ENCODE peak calls at places on chromosomes 11 and 22, in four cellular contexts. L is upper lobe of right lung, J is Panc1, B is retinal pigment epithelial cell. C is an unnamed sample.
A peak's percentile ranks its signal among the peaks of the same experiment; 100 is the strongest.

GRCh38 chr11:66720223-66720898 is 8.7 kb downstream of the SPTBN2 start:
- DNase-seq in B (peak; percentile 86), L (peak; percentile 80), J (no peak), C (no peak)

GRCh38 chr11:115083129-115083823 is 404.9 kb downstream of the NXPE2 start:
- DNase-seq in L (no peak), J (no peak), B (no peak), C (no peak)

GRCh38 chr11:73191151-73191550 is 26.9 kb upstream of the P2RY2 start:
- DNase-seq in B (no peak), J (no peak), L (no peak), C (no peak)

GRCh38 chr11:122618927-122619326 is 36.6 kb upstream of the UBASH3B start:
- DNase-seq in B (no peak), J (no peak), L (no peak), C (no peak)

GRCh38 chr11:69486056-69486772 is 4.8 kb downstream of the LINC01488 start:
- DNase-seq in B (no peak), L (peak; percentile 48), J (no peak), C (no peak)

GRCh38 chr11:65854161-65854592 is 3.8 kb downstream of the CFL1 start:
- DNase-seq in B (no peak), L (peak; percentile 29), J (no peak), C (no peak)

GRCh38 chr11:71176812-71177211 is 75.6 kb downstream of the SHANK2 start:
- DNase-seq in B (no peak), J (no peak), L (no peak), C (no peak)

GRCh38 chr11:109804911-109805310 is 288.3 kb upstream of the ZC3H12C start:
- DNase-seq in J (no peak), L (no peak), B (no peak), C (no peak)

GRCh38 chr22:20624161-20624616 is 116.8 kb downstream of the MED15 start:
- DNase-seq in J (no peak), L (no peak), B (no peak), C (no peak)

GRCh38 chr22:35452351-35452781 is 52.4 kb downstream of the MCM5 start:
- DNase-seq in J (no peak), B (no peak), L (peak; percentile 85), C (no peak)

GRCh38 chr22:44526431-44527115 is 28.5 kb upstream of the RTL6 start:
- DNase-seq in J (no peak), B (no peak), L (peak; percentile 39), C (no peak)

GRCh38 chr11:130003717-130004001 is 1.0 kb upstream of the PRDM10 start:
- DNase-seq in J (no peak), B (no peak), L (no peak), C (no peak)

GRCh38 chr11:64343740-64344133 is 3.7 kb downstream of the CCDC88B start:
- DNase-seq in L (no peak), J (no peak), B (no peak), C (no peak)

GRCh38 chr11:9001736-9002135 is 2.1 kb downstream of the NRIP3 start:
- DNase-seq in J (peak; percentile 92), L (no peak), B (peak; percentile 25), C (peak; percentile 67)

GRCh38 chr11:9005087-9005486 is 1.3 kb upstream of the NRIP3 start:
- DNase-seq in B (no peak), J (no peak), L (no peak), C (no peak)

GRCh38 chr11:9003573-9004309 is at the start of gene NRIP3:
- DNase-seq in L (peak; percentile 84), B (no peak), J (no peak), C (no peak)

GRCh38 chr11:9004310-9004945 is 627 bp upstream of the NRIP3 start:
- DNase-seq in L (peak; percentile 68), J (no peak), B (no peak), C (no peak)

DNA sequence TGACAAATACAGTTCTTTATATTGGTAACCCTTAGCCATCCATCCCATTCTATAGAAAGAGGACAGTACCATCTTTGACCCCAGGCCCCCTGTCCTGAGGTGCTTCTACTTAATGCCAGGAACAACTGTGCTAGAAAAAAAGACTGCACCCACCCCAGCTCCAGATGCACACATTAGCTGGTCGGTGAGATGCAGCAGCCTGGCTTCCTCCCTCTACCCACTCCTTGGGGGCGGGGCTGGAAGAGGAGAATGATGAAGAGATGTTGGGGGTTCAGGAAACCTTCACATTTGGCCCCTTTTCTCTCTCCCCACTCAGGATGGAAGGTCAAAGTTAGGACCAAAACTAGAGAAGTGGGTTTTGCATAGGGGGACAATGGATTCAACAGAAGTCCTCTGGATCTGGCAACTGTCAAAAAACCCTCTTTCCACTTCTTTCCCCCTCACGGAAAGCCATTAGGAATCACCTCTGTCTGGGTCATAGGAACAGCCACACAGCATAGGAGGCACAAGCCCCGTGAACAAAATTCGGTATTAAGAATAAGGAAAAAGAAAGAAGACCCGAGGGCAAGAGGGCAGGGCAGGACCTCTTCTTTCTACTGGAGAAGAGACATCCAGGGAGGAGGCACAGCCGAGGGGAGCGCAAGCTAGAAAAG is 755 bp downstream of the NRIP3 start:
- DNase-seq in L (no peak), J (no peak), B (no peak), C (no peak)
- H3K4me3 ChIP-seq in L (peak overlapping the region; percentile 52), J (peak overlapping the region; percentile 87), B (peak overlapping the region; percentile 41), C (peak overlapping the region; percentile 65)

DNA sequence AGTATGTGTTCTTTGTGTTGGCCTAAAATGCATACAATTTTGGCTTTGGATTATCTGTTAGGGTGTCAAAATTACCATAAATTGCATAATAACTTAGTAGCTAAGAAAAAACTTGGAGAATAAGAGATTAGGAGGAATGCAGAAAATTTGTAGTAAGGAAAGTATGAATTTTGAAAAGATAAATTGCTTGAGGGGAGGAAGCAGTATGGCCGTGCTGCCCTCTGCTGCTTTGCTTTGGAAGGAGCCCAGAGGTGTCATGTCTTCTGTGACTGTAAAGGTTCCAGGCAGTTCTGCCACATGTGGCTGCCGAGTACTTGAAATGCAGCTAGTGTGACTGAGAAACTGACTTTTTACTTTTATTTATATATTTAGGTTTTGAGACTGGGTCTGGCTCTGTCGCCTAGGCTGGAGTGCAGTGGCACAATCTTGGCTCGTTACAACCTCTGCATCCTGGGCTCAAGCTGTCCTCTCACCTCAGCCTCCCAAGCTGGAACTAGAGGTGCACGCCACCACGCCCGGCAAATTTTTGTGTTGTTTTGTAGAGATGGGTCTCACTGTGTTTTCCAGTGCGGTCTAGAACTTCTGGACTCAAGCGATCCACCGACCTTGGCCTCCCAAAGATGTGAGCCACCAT is 1.8 kb downstream of the ADSL start:
- DNase-seq in J (no peak), B (no peak), L (no peak), C (no peak)
- H3K4me3 ChIP-seq in J (peak overlapping the region; percentile 96), B (peak overlapping the region; percentile 90), L (no peak overlapping the region), C (peak overlapping the region; percentile 99)

GRCh38 chr11:61358566-61358965 is 3.1 kb downstream of the CYB561A3 start:
- DNase-seq in J (no peak), L (no peak), B (no peak), C (no peak)

GRCh38 chr11:61356701-61357100 is 5.0 kb downstream of the CYB561A3 start:
- DNase-seq in B (no peak), J (no peak), L (no peak), C (no peak)

GRCh38 chr11:61357894-61358239 is 3.8 kb downstream of the CYB561A3 start:
- DNase-seq in L (no peak), B (no peak), J (no peak), C (no peak)

GRCh38 chr11:61359541-61359940 is 2.1 kb downstream of the CYB561A3 start:
- DNase-seq in J (no peak), L (no peak), B (no peak), C (no peak)

GRCh38 chr11:61357233-61357893 is 4.3 kb downstream of the CYB561A3 start:
- DNase-seq in J (no peak), L (no peak), B (no peak), C (no peak)
- H3K4me3 ChIP-seq in J (no peak overlapping the region), L (no peak overlapping the region), B (no peak overlapping the region), C (no peak overlapping the region)

DNA sequence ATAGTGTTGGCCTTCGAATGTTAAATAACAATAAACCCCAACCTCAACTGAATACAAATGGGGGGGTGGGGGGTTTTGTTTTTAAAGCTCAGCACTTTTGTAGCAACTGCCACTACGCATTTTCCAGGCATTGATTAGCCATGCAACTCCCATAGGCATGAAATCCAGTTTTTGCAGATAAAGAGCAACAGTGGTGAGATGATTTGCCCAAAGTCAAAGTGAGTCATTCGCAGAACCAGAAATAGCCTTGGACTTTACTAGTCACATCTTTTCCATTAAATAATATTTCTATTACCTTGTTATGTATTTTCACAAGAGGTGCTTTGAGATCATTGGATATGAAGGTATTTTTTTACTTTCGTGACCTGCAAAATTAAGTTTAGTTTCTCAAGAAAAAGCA is 1.7 kb upstream of the PHF21A start:
- DNase-seq in L (no peak), J (no peak), B (no peak), C (no peak)
- H3K4me3 ChIP-seq in L (peak overlapping the region; percentile 73), J (no peak overlapping the region), B (peak overlapping the region; percentile 67), C (no peak overlapping the region)

DNA sequence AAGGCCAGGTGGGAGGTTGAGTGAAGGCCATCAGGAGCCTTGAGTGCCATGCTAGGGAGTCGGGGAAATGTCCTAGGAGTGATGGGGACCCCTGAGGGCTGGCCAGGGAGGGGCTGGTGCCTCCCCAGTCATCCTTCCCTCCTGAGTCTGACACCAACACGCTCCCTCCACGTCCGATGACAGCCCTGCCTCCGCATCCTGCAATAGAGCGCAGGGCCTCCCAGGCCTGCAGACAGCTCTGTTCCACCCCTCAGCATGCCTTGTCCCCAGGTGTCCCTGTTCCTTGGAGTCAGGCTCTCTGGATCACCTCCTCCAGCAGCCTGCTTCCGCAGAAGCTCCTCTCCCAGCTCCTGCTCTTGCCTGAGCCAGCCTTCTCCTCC is 3.1 kb downstream of the RAC2 start:
- DNase-seq in J (no peak), L (no peak), B (no peak), C (no peak)
- H3K4me3 ChIP-seq in J (no peak overlapping the region), L (peak overlapping the region; percentile 59), B (no peak overlapping the region), C (no peak overlapping the region)

C was measured in AG04449.